ENCODE peak calls at places on chromosomes 7 and 10, in five cellular contexts. One of them, this sample, is unnamed.
A peak's percentile ranks its signal among the peaks of the same experiment; 100 is the strongest.

GRCh38 chr10:109429956-109430760 is 493.2 kb downstream of the XPNPEP1 start:
- DNase-seq in H1: no peak
- DNase-seq in GM23338: no peak
- DNase-seq in transverse colon: no peak
- DNase-seq in Panc1: no peak
- DNase-seq in this sample: no peak

GRCh38 chr7:87212478-87212877 is 7.1 kb downstream of the TMEM243 start:
- DNase-seq in H1: no peak
- DNase-seq in GM23338: no peak
- DNase-seq in transverse colon: no peak
- DNase-seq in Panc1: no peak
- DNase-seq in this sample: no peak

GRCh38 chr10:71272122-71272771 is 46.8 kb upstream of the SLC29A3 start:
- DNase-seq in H1: no peak
- DNase-seq in GM23338: no peak
- DNase-seq in transverse colon: no peak
- DNase-seq in Panc1: no peak
- DNase-seq in this sample: no peak

GRCh38 chr7:234712-235553 is 42.6 kb downstream of the FAM20C start:
- DNase-seq in H1: no peak
- DNase-seq in GM23338: no peak
- DNase-seq in transverse colon: peak; percentile 37
- DNase-seq in Panc1: no peak
- DNase-seq in this sample: peak; percentile 89

GRCh38 chr7:92934096-92934495 is 97.7 kb upstream of the CDK6 start:
- DNase-seq in H1: no peak
- DNase-seq in GM23338: no peak
- DNase-seq in transverse colon: no peak
- DNase-seq in Panc1: no peak
- DNase-seq in this sample: peak; percentile 24

GRCh38 chr10:123796736-123797135 is 94.9 kb downstream of the CPXM2 start:
- DNase-seq in H1: peak; percentile 42
- DNase-seq in GM23338: no peak
- DNase-seq in transverse colon: no peak
- DNase-seq in Panc1: no peak
- DNase-seq in this sample: no peak

GRCh38 chr7:134767567-134768168 is 11.8 kb upstream of the CALD1 start:
- DNase-seq in H1: no peak
- DNase-seq in GM23338: no peak
- DNase-seq in transverse colon: no peak
- DNase-seq in Panc1: no peak
- DNase-seq in this sample: no peak

GRCh38 chr10:43056568-43057011 is 20.3 kb upstream of the RET start:
- DNase-seq in H1: no peak
- DNase-seq in GM23338: no peak
- DNase-seq in transverse colon: no peak
- DNase-seq in Panc1: no peak
- DNase-seq in this sample: no peak

GRCh38 chr7:2075811-2076210 is 156.9 kb downstream of the MAD1L1 start:
- DNase-seq in H1: no peak
- DNase-seq in GM23338: no peak
- DNase-seq in transverse colon: no peak
- DNase-seq in Panc1: no peak
- DNase-seq in this sample: no peak

GRCh38 chr7:31027161-31027965 is 24.7 kb upstream of the ADCYAP1R1 start:
- DNase-seq in H1: peak; percentile 55
- DNase-seq in GM23338: peak; percentile 58
- DNase-seq in transverse colon: peak; percentile 16
- DNase-seq in Panc1: no peak
- DNase-seq in this sample: no peak

GRCh38 chr10:101709359-101710063 is 14.5 kb upstream of the FBXW4 start:
- DNase-seq in H1: no peak
- DNase-seq in GM23338: no peak
- DNase-seq in transverse colon: no peak
- DNase-seq in Panc1: no peak
- DNase-seq in this sample: no peak

GRCh38 chr7:133582766-133583523 is 330.1 kb downstream of the EXOC4 start:
- DNase-seq in H1: no peak
- DNase-seq in GM23338: no peak
- DNase-seq in transverse colon: no peak
- DNase-seq in Panc1: no peak
- DNase-seq in this sample: no peak

GRCh38 chr7:108201766-108202165 is 71.6 kb upstream of the LAMB4 start:
- DNase-seq in H1: no peak
- DNase-seq in GM23338: no peak
- DNase-seq in transverse colon: no peak
- DNase-seq in Panc1: no peak
- DNase-seq in this sample: no peak

GRCh38 chr7:48299580-48300169 is 128.4 kb downstream of the ABCA13 start:
- DNase-seq in H1: peak; percentile 69
- DNase-seq in GM23338: peak; percentile 74
- DNase-seq in transverse colon: peak; percentile 22
- DNase-seq in Panc1: peak; percentile 52
- DNase-seq in this sample: no peak

GRCh38 chr10:131570716-131571307 is 259.3 kb upstream of the TCERG1L start:
- DNase-seq in H1: no peak
- DNase-seq in GM23338: no peak
- DNase-seq in transverse colon: no peak
- DNase-seq in Panc1: no peak
- DNase-seq in this sample: no peak

GRCh38 chr7:100176096-100176835 is 915 bp downstream of the GPC2 start:
- DNase-seq in H1: no peak
- DNase-seq in GM23338: no peak
- DNase-seq in transverse colon: no peak
- DNase-seq in Panc1: no peak
- DNase-seq in this sample: no peak

GRCh38 chr10:75611081-75611971 is 179.9 kb downstream of the LRMDA start:
- DNase-seq in H1: no peak
- DNase-seq in GM23338: no peak
- DNase-seq in transverse colon: peak; percentile 46
- DNase-seq in Panc1: no peak
- DNase-seq in this sample: no peak

GRCh38 chr10:48993627-48994026 is 54.0 kb upstream of the LRRC18 start:
- DNase-seq in H1: no peak
- DNase-seq in GM23338: no peak
- DNase-seq in transverse colon: no peak
- DNase-seq in Panc1: no peak
- DNase-seq in this sample: no peak

GRCh38 chr10:129968937-129969527 is 5.0 kb upstream of the EBF3 start:
- DNase-seq in H1: peak; percentile 93
- DNase-seq in GM23338: peak; percentile 92
- DNase-seq in transverse colon: no peak
- DNase-seq in Panc1: no peak
- DNase-seq in this sample: no peak

GRCh38 chr10:116056445-116057293 is 216.3 kb downstream of the GFRA1 start:
- DNase-seq in H1: no peak
- DNase-seq in GM23338: no peak
- DNase-seq in transverse colon: no peak
- DNase-seq in Panc1: no peak
- DNase-seq in this sample: no peak

GRCh38 chr10:36773652-36774051 is 351.7 kb upstream of the ANKRD30A start:
- DNase-seq in H1: no peak
- DNase-seq in GM23338: no peak
- DNase-seq in transverse colon: no peak
- DNase-seq in Panc1: no peak
- DNase-seq in this sample: no peak

GRCh38 chr10:101272229-101272868 is 43.1 kb upstream of the LBX1 start:
- DNase-seq in H1: peak; percentile 90
- DNase-seq in GM23338: peak; percentile 90
- DNase-seq in transverse colon: peak; percentile 61
- DNase-seq in Panc1: peak; percentile 57
- DNase-seq in this sample: no peak

GRCh38 chr7:91527460-91527859 is 263.2 kb downstream of the FZD1 start:
- DNase-seq in H1: no peak
- DNase-seq in GM23338: no peak
- DNase-seq in transverse colon: no peak
- DNase-seq in Panc1: no peak
- DNase-seq in this sample: no peak

GRCh38 chr10:124000792-124001201 is 92.6 kb downstream of the CHST15 start:
- DNase-seq in H1: no peak
- DNase-seq in GM23338: no peak
- DNase-seq in transverse colon: no peak
- DNase-seq in Panc1: no peak
- DNase-seq in this sample: peak; percentile 15

GRCh38 chr7:44284216-44284615 is 41.2 kb downstream of the CAMK2B start:
- DNase-seq in H1: peak; percentile 43
- DNase-seq in GM23338: no peak
- DNase-seq in transverse colon: peak; percentile 4
- DNase-seq in Panc1: no peak
- DNase-seq in this sample: no peak

GRCh38 chr7:92057375-92057774 is 76.9 kb downstream of the CYP51A1 start:
- DNase-seq in H1: no peak
- DNase-seq in GM23338: peak; percentile 58
- DNase-seq in transverse colon: peak; percentile 75
- DNase-seq in Panc1: no peak
- DNase-seq in this sample: no peak

GRCh38 chr10:31912289-31912688 is 16.3 kb downstream of the ARHGAP12 start:
- DNase-seq in H1: no peak
- DNase-seq in GM23338: no peak
- DNase-seq in transverse colon: no peak
- DNase-seq in Panc1: no peak
- DNase-seq in this sample: no peak

GRCh38 chr10:52951819-52952218 is 179.2 kb upstream of the MBL2 start:
- DNase-seq in H1: peak; percentile 87
- DNase-seq in GM23338: peak; percentile 91
- DNase-seq in transverse colon: peak; percentile 69
- DNase-seq in Panc1: no peak
- DNase-seq in this sample: no peak

GRCh38 chr10:47260505-47261111 is 39.4 kb upstream of the GDF10 start:
- DNase-seq in H1: peak; percentile 17
- DNase-seq in GM23338: no peak
- DNase-seq in transverse colon: peak; percentile 3
- DNase-seq in Panc1: no peak
- DNase-seq in this sample: peak; percentile 7

GRCh38 chr7:69932034-69932628 is 333.9 kb downstream of the AUTS2 start:
- DNase-seq in H1: no peak
- DNase-seq in GM23338: peak; percentile 58
- DNase-seq in transverse colon: no peak
- DNase-seq in Panc1: peak; percentile 8
- DNase-seq in this sample: no peak

GRCh38 chr10:17233534-17233933 is 5.5 kb downstream of the VIM start:
- DNase-seq in H1: no peak
- DNase-seq in GM23338: no peak
- DNase-seq in transverse colon: peak; percentile 44
- DNase-seq in Panc1: no peak
- DNase-seq in this sample: no peak

GRCh38 chr7:105097619-105098018 is 83.6 kb downstream of the KMT2E start:
- DNase-seq in H1: no peak
- DNase-seq in GM23338: no peak
- DNase-seq in transverse colon: no peak
- DNase-seq in Panc1: peak; percentile 36
- DNase-seq in this sample: no peak

GRCh38 chr10:77458986-77459590 is 178.5 kb downstream of the KCNMA1 start:
- DNase-seq in H1: no peak
- DNase-seq in GM23338: no peak
- DNase-seq in transverse colon: no peak
- DNase-seq in Panc1: no peak
- DNase-seq in this sample: no peak
- TF ChIP-seq POLR2AphosphoS5 in H1: no peak
- TF ChIP-seq POLR2AphosphoS5 in GM23338: no peak
- TF ChIP-seq POLR2AphosphoS5 in transverse colon: no peak
- TF ChIP-seq POLR2AphosphoS5 in Panc1: no peak
- TF ChIP-seq POLR2AphosphoS5 in this sample: no peak

DNA sequence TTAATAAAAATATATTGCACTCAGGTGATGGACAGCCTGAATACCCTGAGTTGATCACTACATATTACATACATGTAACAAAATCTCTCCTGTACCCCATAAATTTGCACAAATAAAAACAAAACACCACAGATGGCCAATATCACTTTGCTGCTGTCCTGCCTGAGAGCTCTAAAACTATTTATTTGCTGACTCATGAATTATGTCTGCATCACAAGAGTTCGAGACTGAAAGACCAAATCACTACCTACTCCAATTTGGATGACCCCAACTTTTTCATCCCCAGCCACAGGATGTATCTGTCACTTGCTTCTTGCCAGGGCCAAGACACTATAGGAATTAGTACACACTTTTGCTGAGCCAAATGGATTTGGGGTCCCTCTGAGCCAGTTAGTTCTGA is 409.7 kb upstream of the NFE2L3 start:
- DNase-seq in H1: no peak
- DNase-seq in GM23338: no peak
- DNase-seq in transverse colon: no peak
- DNase-seq in Panc1: no peak
- DNase-seq in this sample: no peak
- TF ChIP-seq POLR2AphosphoS5 in H1: no peak
- TF ChIP-seq POLR2AphosphoS5 in GM23338: no peak
- TF ChIP-seq POLR2AphosphoS5 in transverse colon: no peak
- TF ChIP-seq POLR2AphosphoS5 in Panc1: no peak
- TF ChIP-seq POLR2AphosphoS5 in this sample: no peak

GRCh38 chr7:112143567-112143966 is 62.6 kb downstream of the DOCK4 start:
- DNase-seq in H1: no peak
- DNase-seq in GM23338: no peak
- DNase-seq in transverse colon: no peak
- DNase-seq in Panc1: no peak
- DNase-seq in this sample: no peak
- TF ChIP-seq POLR2AphosphoS5 in H1: no peak
- TF ChIP-seq POLR2AphosphoS5 in GM23338: no peak
- TF ChIP-seq POLR2AphosphoS5 in transverse colon: no peak
- TF ChIP-seq POLR2AphosphoS5 in Panc1: no peak
- TF ChIP-seq POLR2AphosphoS5 in this sample: no peak

GRCh38 chr10:63352976-63353375 is 112.8 kb downstream of the JMJD1C start:
- DNase-seq in H1: no peak
- DNase-seq in GM23338: no peak
- DNase-seq in transverse colon: no peak
- DNase-seq in Panc1: no peak
- DNase-seq in this sample: no peak
- TF ChIP-seq POLR2AphosphoS5 in H1: no peak
- TF ChIP-seq POLR2AphosphoS5 in GM23338: no peak
- TF ChIP-seq POLR2AphosphoS5 in transverse colon: no peak
- TF ChIP-seq POLR2AphosphoS5 in Panc1: no peak
- TF ChIP-seq POLR2AphosphoS5 in this sample: no peak

GRCh38 chr10:103852856-103853255 is 2.5 kb downstream of the SH3PXD2A start:
- DNase-seq in H1: no peak
- DNase-seq in GM23338: no peak
- DNase-seq in transverse colon: no peak
- DNase-seq in Panc1: no peak
- DNase-seq in this sample: no peak
- TF ChIP-seq POLR2AphosphoS5 in H1: no peak
- TF ChIP-seq POLR2AphosphoS5 in GM23338: no peak
- TF ChIP-seq POLR2AphosphoS5 in transverse colon: peak; percentile 33
- TF ChIP-seq POLR2AphosphoS5 in Panc1: no peak
- TF ChIP-seq POLR2AphosphoS5 in this sample: no peak

GRCh38 chr7:155069992-155070827 is at the start of gene HTR5A:
- DNase-seq in H1: peak; percentile 97
- DNase-seq in GM23338: peak; percentile 97
- DNase-seq in transverse colon: peak; percentile 70
- DNase-seq in Panc1: no peak
- DNase-seq in this sample: peak; percentile 37
- TF ChIP-seq POLR2AphosphoS5 in H1: peak; percentile 43
- TF ChIP-seq POLR2AphosphoS5 in GM23338: no peak
- TF ChIP-seq POLR2AphosphoS5 in transverse colon: no peak
- TF ChIP-seq POLR2AphosphoS5 in Panc1: no peak
- TF ChIP-seq POLR2AphosphoS5 in this sample: no peak

GRCh38 chr10:113552014-113552413 is 839 bp upstream of the HABP2 start:
- DNase-seq in H1: no peak
- DNase-seq in GM23338: no peak
- DNase-seq in transverse colon: no peak
- DNase-seq in Panc1: no peak
- DNase-seq in this sample: peak; percentile 94
- TF ChIP-seq POLR2AphosphoS5 in H1: no peak
- TF ChIP-seq POLR2AphosphoS5 in GM23338: no peak
- TF ChIP-seq POLR2AphosphoS5 in transverse colon: no peak
- TF ChIP-seq POLR2AphosphoS5 in Panc1: no peak
- TF ChIP-seq POLR2AphosphoS5 in this sample: peak; percentile 57

This sample was measured in breast epithelium.